ENCODE peak calls at places on chromosome 20, in four cellular contexts. G is right lobe of liver, H is H1, R is A549. T is an unnamed sample.

GRCh38 chr20:19976595-19977372 is 40.4 kb upstream of the NAA20 start:
- DNase-seq in G (no peak), H (peak; percentile 47), R (peak; percentile 79), T (no peak)

GRCh38 chr20:31573555-31574295 is 31.4 kb upstream of the ID1 start:
- DNase-seq in G (no peak), H (no peak), R (no peak), T (no peak)

GRCh38 chr20:19185083-19185482 is 27.4 kb upstream of the SLC24A3 start:
- DNase-seq in G (no peak), H (no peak), R (no peak), T (no peak)

GRCh38 chr20:55232647-55233046 is 757.3 kb downstream of the DOK5 start:
- DNase-seq in G (no peak), H (no peak), R (no peak), T (no peak)

GRCh38 chr20:56431451-56431850 is 19.4 kb downstream of the CASS4 start:
- DNase-seq in G (no peak), H (no peak), R (no peak), T (no peak)

GRCh38 chr20:7926767-7927166 is 13.5 kb downstream of the HAO1 start:
- DNase-seq in G (no peak), H (no peak), R (no peak), T (no peak)

GRCh38 chr20:64063389-64064144 is 569 bp downstream of the TCEA2 start:
- DNase-seq in G (no peak), H (no peak), R (no peak), T (no peak)

GRCh38 chr20:49115565-49115964 is 69.5 kb downstream of the CSE1L start:
- DNase-seq in G (no peak), H (no peak), R (no peak), T (no peak)

GRCh38 chr20:3323398-3323797 is 84.1 kb downstream of the DNAAF9 start:
- DNase-seq in G (no peak), H (no peak), R (no peak), T (no peak)

GRCh38 chr20:3925113-3925695 is 36.0 kb downstream of the PANK2 start:
- DNase-seq in G (no peak), H (no peak), R (no peak), T (no peak)

GRCh38 chr20:41534842-41535241 is 83.3 kb downstream of the CHD6 start:
- DNase-seq in G (no peak), H (no peak), R (no peak), T (no peak)

GRCh38 chr20:17488916-17489600 is 42.1 kb downstream of the BFSP1 start:
- DNase-seq in G (no peak), H (no peak), R (no peak), T (no peak)

GRCh38 chr20:17936791-17937687 is 31.6 kb downstream of the SNX5 start:
- DNase-seq in G (no peak), H (no peak), R (no peak), T (no peak)

GRCh38 chr20:43915209-43916072 is 789 bp downstream of the TOX2 start:
- DNase-seq in G (peak; percentile 40), H (peak; percentile 78), R (no peak), T (no peak)

GRCh38 chr20:4607287-4607713 is 114.4 kb upstream of the PRND start:
- DNase-seq in G (no peak), H (peak; percentile 69), R (peak; percentile 84), T (peak; percentile 25)

GRCh38 chr20:52076164-52076563 is 115.4 kb downstream of the ZFP64 start:
- DNase-seq in G (no peak), H (no peak), R (no peak), T (no peak)

GRCh38 chr20:47647994-47648393 is 137.3 kb downstream of the SULF2 start:
- DNase-seq in G (no peak), H (no peak), R (no peak), T (no peak)

GRCh38 chr20:48012401-48012974 is 227.2 kb upstream of the SULF2 start:
- DNase-seq in G (no peak), H (no peak), R (no peak), T (no peak)

GRCh38 chr20:36093025-36093803 is 61.3 kb upstream of the EPB41L1 start:
- DNase-seq in G (peak; percentile 46), H (no peak), R (no peak), T (no peak)
- TF ChIP-seq POLR2A in G (no peak), H (no peak), R (peak; percentile 29), T (no peak)

GRCh38 chr20:36183155-36183944 is 28.8 kb downstream of the EPB41L1 start:
- DNase-seq in G (peak; percentile 35), H (no peak), R (no peak), T (no peak)
- TF ChIP-seq POLR2A in G (no peak), H (no peak), R (no peak), T (no peak)

GRCh38 chr20:2101935-2102584 is 433 bp downstream of the STK35 start:
- DNase-seq in G (peak; percentile 90), H (peak; percentile 90), R (peak; percentile 97), T (peak; percentile 87)
- TF ChIP-seq POLR2A in G (peak; percentile 69), H (peak; percentile 91), R (peak; percentile 79), T (peak; percentile 81)

GRCh38 chr20:15940127-15940526 is 633.1 kb downstream of the KIF16B start:
- DNase-seq in G (no peak), H (no peak), R (no peak), T (no peak)
- TF ChIP-seq POLR2A in G (no peak), H (no peak), R (no peak), T (no peak)

GRCh38 chr20:50931306-50932015 is at the start of gene ADNP:
- DNase-seq in G (peak; percentile 87), H (peak; percentile 90), R (peak; percentile 58), T (peak; percentile 56)
- TF ChIP-seq POLR2A in G (peak; percentile 91), H (peak; percentile 84), R (peak; percentile 54), T (peak; percentile 87)

GRCh38 chr20:9068896-9069663 is at the start of gene PLCB4:
- DNase-seq in G (no peak), H (peak; percentile 71), R (peak; percentile 63), T (no peak)
- TF ChIP-seq POLR2A in G (no peak), H (no peak), R (peak; percentile 19), T (no peak)

GRCh38 chr20:25496968-25497401 is 88.3 kb downstream of the NINL start:
- DNase-seq in G (no peak), H (no peak), R (no peak), T (no peak)
- TF ChIP-seq POLR2A in G (no peak), H (no peak), R (no peak), T (no peak)

GRCh38 chr20:38806855-38807655 is 1.6 kb downstream of the PPP1R16B start:
- DNase-seq in G (no peak), H (peak; percentile 64), R (no peak), T (no peak)
- TF ChIP-seq POLR2A in G (no peak), H (no peak), R (no peak), T (peak; percentile 27)

DNA sequence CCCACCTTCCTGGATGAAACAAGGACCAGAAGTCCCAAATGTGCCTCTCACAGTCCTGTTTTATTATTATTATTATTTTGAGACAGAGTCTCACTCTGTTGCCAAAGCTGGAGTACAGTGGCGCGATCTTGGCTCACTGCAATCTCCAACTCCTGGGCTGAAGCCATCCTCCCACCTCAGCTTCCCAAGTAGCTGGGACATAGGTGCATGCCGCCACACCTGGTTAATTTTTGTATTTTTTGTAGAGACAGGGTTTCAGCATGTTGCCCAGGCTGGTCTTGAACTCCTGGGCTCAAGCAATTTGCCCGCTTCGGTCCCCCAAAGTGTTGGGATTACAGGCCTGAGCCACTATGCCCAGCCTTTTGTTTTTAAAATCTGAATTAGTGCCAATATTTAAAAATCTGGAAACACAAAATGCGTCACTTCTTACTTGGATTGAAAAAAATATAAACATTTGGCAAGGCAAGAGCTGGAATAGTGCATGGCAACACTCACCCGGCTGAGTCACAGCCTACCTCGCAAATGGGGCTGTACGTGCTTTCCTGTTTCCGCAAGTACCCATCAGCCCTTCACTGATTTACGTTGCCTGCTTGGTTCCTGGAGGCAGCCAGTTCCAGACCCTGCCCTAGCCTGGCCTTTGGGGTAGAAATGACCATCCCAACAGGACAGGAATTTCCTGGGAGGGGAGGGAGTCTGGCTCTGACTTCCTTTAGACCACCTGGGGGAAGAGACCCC is 6.3 kb downstream of the SDCBP2 start:
- DNase-seq in G (no peak), H (no peak), R (no peak), T (no peak)
- TF ChIP-seq POLR2A in G (no peak), H (no peak), R (no peak), T (no peak)

DNA sequence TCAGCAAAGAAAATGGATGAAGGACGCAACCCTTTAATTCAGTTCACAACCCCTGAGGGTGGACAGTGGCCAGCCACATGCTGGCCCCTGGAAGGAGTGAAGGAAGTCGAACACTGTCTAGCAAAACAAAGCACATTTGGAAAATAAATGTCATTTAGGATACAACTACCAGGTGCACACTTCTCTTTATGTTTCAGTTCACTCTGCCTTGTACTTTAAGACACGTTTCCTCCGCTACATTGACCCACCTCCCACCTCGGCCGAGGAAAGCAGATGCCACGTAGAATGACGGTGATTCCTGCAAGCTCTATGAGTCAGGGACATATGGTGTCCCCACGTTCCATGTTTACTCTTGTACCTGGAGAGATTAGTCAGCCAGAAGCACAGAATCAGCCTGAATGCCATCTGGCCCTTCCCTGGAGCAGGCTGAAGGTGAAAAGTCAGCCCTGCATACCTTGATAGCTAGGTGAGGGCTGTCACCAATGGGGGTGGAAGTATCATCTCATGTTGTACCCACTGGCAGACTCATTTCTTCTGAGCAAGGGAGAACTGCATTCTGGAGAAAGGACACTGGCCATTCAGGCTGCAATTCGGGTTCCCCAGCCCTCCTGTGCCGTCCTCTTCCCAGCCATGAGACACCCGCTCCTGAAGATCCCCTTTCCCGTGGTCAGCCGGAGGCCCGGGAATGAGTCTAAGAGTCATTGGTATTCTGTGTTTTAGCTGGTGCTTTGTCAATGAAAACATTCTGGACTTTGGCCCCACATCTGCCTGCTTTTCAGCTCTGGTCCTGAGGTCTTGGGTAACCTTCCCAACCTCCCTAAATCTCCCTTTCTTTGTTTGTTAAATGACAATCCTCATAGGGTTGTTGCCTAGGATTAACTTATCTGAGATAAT is 60.6 kb downstream of the FOXA2 start:
- DNase-seq in G (peak; percentile 53), H (peak; percentile 34), R (no peak), T (no peak)
- TF ChIP-seq POLR2A in G (peak; percentile 56), H (no peak), R (no peak), T (no peak)